ENCODE peak calls at places on chromosomes 16 and 17, in six cellular contexts. V, U, M, C, X and P are unnamed samples.

GRCh38 chr17:4747847-4748246 is 8.1 kb upstream of the CXCL16 start:
- DNase-seq in C (no peak), X (no peak), M (no peak), U (peak), V (no peak), P (no peak)

GRCh38 chr16:10509534-10510025 is 70.8 kb downstream of the EMP2 start:
- DNase-seq in U (peak), M (peak), C (peak), V (peak), X (peak), P (peak)

GRCh38 chr17:39014795-39015545 is 47.8 kb upstream of the FBXO47 start:
- DNase-seq in M (no peak), X (no peak), V (no peak), U (no peak), C (no peak), P (no peak)

GRCh38 chr16:78704421-78704820 is 605.0 kb downstream of the WWOX start:
- DNase-seq in V (no peak), M (no peak), U (no peak), C (no peak), X (no peak), P (no peak)

GRCh38 chr16:28502290-28502689 is 4.3 kb downstream of the IL27 start:
- DNase-seq in V (no peak), C (no peak), M (no peak), X (no peak), U (no peak), P (no peak)

GRCh38 chr16:9428355-9429005 is 337.0 kb downstream of the HAPSTR1 start:
- DNase-seq in V (no peak), X (no peak), M (no peak), U (no peak), C (no peak), P (no peak)

GRCh38 chr17:32916134-32916533 is 11.8 kb upstream of the TMEM98 start:
- DNase-seq in M (no peak), U (no peak), C (no peak), V (no peak), X (no peak), P (no peak)

GRCh38 chr16:51391798-51392511 is 240.9 kb upstream of the SALL1 start:
- DNase-seq in V (no peak), M (no peak), U (no peak), X (no peak), C (no peak), P (no peak)

GRCh38 chr16:65617421-65617820 is 495.6 kb upstream of the CDH11 start:
- DNase-seq in X (no peak), V (no peak), U (no peak), M (no peak), C (no peak), P (no peak)

GRCh38 chr17:3012926-3013581 is 50.4 kb downstream of the OR1D5 start:
- DNase-seq in C (peak), V (peak), M (peak), U (peak), X (peak), P (peak)